ENCODE peak calls at places on chromosomes 12 and 14, in ten cellular contexts. One of them, this sample, is unnamed.

GRCh38 chr12:66236969-66237368 is 48.0 kb downstream of the IRAK3 start:
- DNase-seq in A549: no peak
- DNase-seq in HCT116: no peak
- DNase-seq in keratinocyte: no peak
- DNase-seq in neural progenitor cell: no peak
- DNase-seq in IMR-90: no peak
- DNase-seq in PC-3: no peak
- DNase-seq in Karpas-422: no peak
- DNase-seq in MM.1S: no peak
- DNase-seq in neuronal stem cell: no peak
- DNase-seq in this sample: no peak

GRCh38 chr14:24207625-24208024 is 2.1 kb downstream of the TSSK4 start:
- DNase-seq in IMR-90: no peak
- DNase-seq in Karpas-422: no peak
- DNase-seq in neural progenitor cell: no peak
- DNase-seq in neuronal stem cell: no peak
- DNase-seq in PC-3: no peak
- DNase-seq in HCT116: no peak
- DNase-seq in keratinocyte: no peak
- DNase-seq in A549: no peak
- DNase-seq in MM.1S: no peak
- DNase-seq in this sample: no peak

GRCh38 chr12:1496162-1496925 is 98.0 kb downstream of the FBXL14 start:
- DNase-seq in keratinocyte: no peak
- DNase-seq in neuronal stem cell: no peak
- DNase-seq in PC-3: peak
- DNase-seq in MM.1S: no peak
- DNase-seq in IMR-90: peak
- DNase-seq in neural progenitor cell: no peak
- DNase-seq in HCT116: no peak
- DNase-seq in Karpas-422: no peak
- DNase-seq in A549: no peak
- DNase-seq in this sample: no peak

GRCh38 chr12:21940972-21941521 is at the start of gene ABCC9:
- DNase-seq in HCT116: no peak
- DNase-seq in MM.1S: no peak
- DNase-seq in PC-3: no peak
- DNase-seq in Karpas-422: no peak
- DNase-seq in A549: no peak
- DNase-seq in IMR-90: peak
- DNase-seq in keratinocyte: no peak
- DNase-seq in neural progenitor cell: peak
- DNase-seq in neuronal stem cell: peak
- DNase-seq in this sample: peak

GRCh38 chr14:80313806-80314205 is 102.5 kb upstream of the DIO2 start:
- DNase-seq in Karpas-422: no peak
- DNase-seq in IMR-90: peak
- DNase-seq in HCT116: no peak
- DNase-seq in neuronal stem cell: no peak
- DNase-seq in A549: no peak
- DNase-seq in PC-3: no peak
- DNase-seq in keratinocyte: no peak
- DNase-seq in MM.1S: no peak
- DNase-seq in neural progenitor cell: no peak
- DNase-seq in this sample: no peak

GRCh38 chr12:115709410-115710065 is 568.0 kb downstream of the MED13L start:
- DNase-seq in neuronal stem cell: no peak
- DNase-seq in IMR-90: no peak
- DNase-seq in HCT116: no peak
- DNase-seq in MM.1S: no peak
- DNase-seq in neural progenitor cell: no peak
- DNase-seq in A549: no peak
- DNase-seq in keratinocyte: no peak
- DNase-seq in Karpas-422: no peak
- DNase-seq in PC-3: no peak
- DNase-seq in this sample: no peak

GRCh38 chr12:49131973-49132461 is 822 bp upstream of the TUBA1B start:
- DNase-seq in A549: peak
- DNase-seq in neuronal stem cell: no peak
- DNase-seq in MM.1S: peak
- DNase-seq in IMR-90: peak
- DNase-seq in HCT116: no peak
- DNase-seq in PC-3: peak
- DNase-seq in neural progenitor cell: no peak
- DNase-seq in Karpas-422: peak
- DNase-seq in keratinocyte: no peak
- DNase-seq in this sample: peak

GRCh38 chr12:26648584-26648983 is 184.4 kb downstream of the ITPR2 start:
- DNase-seq in HCT116: no peak
- DNase-seq in Karpas-422: no peak
- DNase-seq in neuronal stem cell: no peak
- DNase-seq in A549: peak
- DNase-seq in IMR-90: peak
- DNase-seq in MM.1S: no peak
- DNase-seq in PC-3: peak
- DNase-seq in keratinocyte: no peak
- DNase-seq in neural progenitor cell: no peak
- DNase-seq in this sample: no peak

GRCh38 chr14:91230363-91231035 is 14.0 kb downstream of the GPR68 start:
- DNase-seq in PC-3: peak
- DNase-seq in keratinocyte: no peak
- DNase-seq in IMR-90: peak
- DNase-seq in neural progenitor cell: no peak
- DNase-seq in neuronal stem cell: no peak
- DNase-seq in Karpas-422: no peak
- DNase-seq in HCT116: no peak
- DNase-seq in MM.1S: no peak
- DNase-seq in A549: no peak
- DNase-seq in this sample: no peak

GRCh38 chr14:64645220-64645891 is 58.9 kb upstream of the PLEKHG3 start:
- DNase-seq in HCT116: no peak
- DNase-seq in IMR-90: peak
- DNase-seq in keratinocyte: no peak
- DNase-seq in Karpas-422: no peak
- DNase-seq in MM.1S: no peak
- DNase-seq in neural progenitor cell: peak
- DNase-seq in PC-3: no peak
- DNase-seq in A549: no peak
- DNase-seq in neuronal stem cell: peak
- DNase-seq in this sample: peak

DNA sequence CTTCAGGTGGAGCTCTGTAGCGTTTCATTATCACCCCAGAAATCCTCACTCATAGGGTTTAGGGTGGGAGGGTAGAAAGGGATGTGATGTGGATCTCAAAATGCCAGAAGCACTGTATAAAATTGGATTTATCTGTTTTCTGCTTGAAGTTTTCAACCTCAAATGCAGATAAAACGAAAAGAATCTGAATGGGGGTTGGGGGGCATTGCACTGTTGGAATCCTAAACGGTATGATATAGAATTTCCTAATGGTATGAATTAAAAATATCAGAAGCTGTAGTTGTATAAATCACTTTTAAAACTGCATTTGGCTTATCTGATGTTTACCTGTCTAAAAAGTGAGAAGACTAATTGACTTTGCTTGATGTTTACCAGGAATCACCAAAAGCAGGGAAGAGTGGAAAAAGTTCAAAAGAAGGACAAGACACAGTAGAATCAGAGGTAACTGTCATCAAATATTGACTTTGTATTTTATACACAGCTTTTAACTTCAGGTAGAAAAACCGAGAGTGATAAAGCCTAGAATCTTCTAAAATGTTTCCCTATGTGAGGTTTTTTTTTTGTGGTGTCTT is 1.1 kb downstream of the PPP2R5C start:
- DNase-seq in HCT116: no peak
- DNase-seq in IMR-90: no peak
- DNase-seq in neural progenitor cell: no peak
- DNase-seq in Karpas-422: no peak
- DNase-seq in PC-3: no peak
- DNase-seq in A549: no peak
- DNase-seq in neuronal stem cell: no peak
- DNase-seq in MM.1S: no peak
- DNase-seq in keratinocyte: no peak
- DNase-seq in this sample: no peak
- H3K27ac ChIP-seq in HCT116: no peak
- H3K27ac ChIP-seq in IMR-90: no peak
- H3K27ac ChIP-seq in neural progenitor cell: no peak
- H3K27ac ChIP-seq in Karpas-422: peak
- H3K27ac ChIP-seq in PC-3: no peak
- H3K27ac ChIP-seq in A549: peak
- H3K27ac ChIP-seq in neuronal stem cell: no peak
- H3K27ac ChIP-seq in MM.1S: no peak
- H3K27ac ChIP-seq in keratinocyte: no peak
- H3K27ac ChIP-seq in this sample: peak

GRCh38 chr12:64385468-64385867 is 5.1 kb downstream of the C12orf56 start:
- DNase-seq in Karpas-422: no peak
- DNase-seq in IMR-90: peak
- DNase-seq in keratinocyte: peak
- DNase-seq in MM.1S: no peak
- DNase-seq in neuronal stem cell: no peak
- DNase-seq in HCT116: peak
- DNase-seq in A549: no peak
- DNase-seq in PC-3: peak
- DNase-seq in neural progenitor cell: no peak
- DNase-seq in this sample: no peak
- H3K4me2 ChIP-seq in Karpas-422: no peak
- H3K4me2 ChIP-seq in IMR-90: no peak
- H3K4me2 ChIP-seq in keratinocyte: peak
- H3K4me2 ChIP-seq in MM.1S: no peak
- H3K4me2 ChIP-seq in neuronal stem cell: no peak
- H3K4me2 ChIP-seq in HCT116: peak
- H3K4me2 ChIP-seq in A549: no peak
- H3K4me2 ChIP-seq in PC-3: peak
- H3K4me2 ChIP-seq in neural progenitor cell: no peak
- H3K4me2 ChIP-seq in this sample: no peak

GRCh38 chr12:92581579-92581978 is 121.2 kb upstream of the PLEKHG7 start:
- DNase-seq in MM.1S: no peak
- DNase-seq in neural progenitor cell: no peak
- DNase-seq in PC-3: no peak
- DNase-seq in HCT116: no peak
- DNase-seq in Karpas-422: no peak
- DNase-seq in A549: no peak
- DNase-seq in keratinocyte: no peak
- DNase-seq in neuronal stem cell: no peak
- DNase-seq in IMR-90: no peak
- DNase-seq in this sample: no peak
- H3K27ac ChIP-seq in MM.1S: no peak
- H3K27ac ChIP-seq in neural progenitor cell: no peak
- H3K27ac ChIP-seq in PC-3: no peak
- H3K27ac ChIP-seq in HCT116: no peak
- H3K27ac ChIP-seq in Karpas-422: no peak
- H3K27ac ChIP-seq in A549: no peak
- H3K27ac ChIP-seq in keratinocyte: no peak
- H3K27ac ChIP-seq in neuronal stem cell: no peak
- H3K27ac ChIP-seq in IMR-90: no peak
- H3K27ac ChIP-seq in this sample: no peak

DNA sequence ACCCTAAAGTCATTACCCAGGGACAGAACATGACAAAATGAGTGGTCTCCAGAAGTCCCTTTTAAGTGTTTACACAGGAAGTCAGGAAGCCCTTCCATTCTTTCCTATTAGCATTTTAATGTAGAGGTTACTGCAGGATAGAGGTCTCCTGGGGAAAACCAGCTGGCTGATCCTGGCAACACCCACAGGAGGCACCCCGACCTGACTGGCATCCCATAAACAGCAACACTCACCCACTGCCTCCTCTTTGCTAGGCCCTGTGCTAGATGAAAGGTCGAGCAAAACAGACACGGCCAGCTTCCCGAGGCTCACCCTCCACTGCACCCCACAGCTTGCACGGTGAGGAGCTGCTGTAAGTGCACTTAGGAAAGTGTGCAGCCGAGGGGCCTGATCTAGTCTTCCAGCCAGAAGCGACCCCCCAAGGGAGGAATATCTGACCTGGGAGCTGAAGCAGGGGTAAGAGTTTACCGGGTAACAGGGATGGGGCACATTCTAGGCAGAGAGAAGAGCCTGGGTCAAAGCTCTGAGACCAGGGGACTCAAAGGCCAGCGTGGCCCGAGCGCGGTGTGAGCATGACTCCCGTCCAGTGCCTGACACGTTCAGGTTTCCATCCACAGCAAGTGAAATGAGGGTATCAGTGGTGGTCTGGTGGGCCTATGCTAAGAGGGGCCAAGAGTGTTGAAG is 9.0 kb downstream of the DAZAP2 start:
- DNase-seq in HCT116: no peak
- DNase-seq in PC-3: no peak
- DNase-seq in A549: no peak
- DNase-seq in Karpas-422: no peak
- DNase-seq in neural progenitor cell: no peak
- DNase-seq in IMR-90: no peak
- DNase-seq in MM.1S: no peak
- DNase-seq in neuronal stem cell: no peak
- DNase-seq in keratinocyte: no peak
- DNase-seq in this sample: no peak
- H3K4me2 ChIP-seq in HCT116: no peak
- H3K4me2 ChIP-seq in PC-3: no peak
- H3K4me2 ChIP-seq in A549: no peak
- H3K4me2 ChIP-seq in Karpas-422: no peak
- H3K4me2 ChIP-seq in neural progenitor cell: no peak
- H3K4me2 ChIP-seq in IMR-90: peak
- H3K4me2 ChIP-seq in MM.1S: no peak
- H3K4me2 ChIP-seq in neuronal stem cell: no peak
- H3K4me2 ChIP-seq in keratinocyte: no peak
- H3K4me2 ChIP-seq in this sample: no peak

GRCh38 chr12:121770388-121770787 is 23.1 kb downstream of the RHOF start:
- DNase-seq in PC-3: no peak
- DNase-seq in HCT116: no peak
- DNase-seq in neuronal stem cell: no peak
- DNase-seq in IMR-90: no peak
- DNase-seq in A549: no peak
- DNase-seq in neural progenitor cell: no peak
- DNase-seq in MM.1S: no peak
- DNase-seq in keratinocyte: no peak
- DNase-seq in Karpas-422: no peak
- DNase-seq in this sample: no peak
- H3K27ac ChIP-seq in PC-3: no peak
- H3K27ac ChIP-seq in HCT116: no peak
- H3K27ac ChIP-seq in neuronal stem cell: no peak
- H3K27ac ChIP-seq in IMR-90: no peak
- H3K27ac ChIP-seq in A549: no peak
- H3K27ac ChIP-seq in neural progenitor cell: no peak
- H3K27ac ChIP-seq in MM.1S: no peak
- H3K27ac ChIP-seq in keratinocyte: no peak
- H3K27ac ChIP-seq in Karpas-422: no peak
- H3K27ac ChIP-seq in this sample: peak